ENCODE peak calls at places on chromosomes 7 and 10, in four cellular contexts. I is uterus, U is GM12865, B is left lung. W is an unnamed sample.

GRCh38 chr7:77811895-77812685 is 13.5 kb downstream of the PHTF2 start:
- DNase-seq in I (no peak), U (no peak), B (no peak), W (no peak)

GRCh38 chr10:97390096-97390495 is 11.0 kb downstream of the RRP12 start:
- DNase-seq in I (no peak), U (no peak), B (no peak), W (no peak)

GRCh38 chr10:84088626-84089025 is 50.7 kb upstream of the GHITM start:
- DNase-seq in I (no peak), U (no peak), B (no peak), W (no peak)

GRCh38 chr10:68202965-68203358 is 29.0 kb downstream of the ATOH7 start:
- DNase-seq in I (no peak), U (no peak), B (no peak), W (peak; percentile 39)

GRCh38 chr10:50917486-50917885 is 32.1 kb upstream of the A1CF start:
- DNase-seq in I (no peak), U (no peak), B (no peak), W (no peak)

GRCh38 chr10:29372920-29373319 is 84.0 kb downstream of the LYZL1 start:
- DNase-seq in I (no peak), U (no peak), B (no peak), W (no peak)

GRCh38 chr7:42091461-42092229 is 145.4 kb downstream of the GLI3 start:
- DNase-seq in I (no peak), U (no peak), B (peak; percentile 51), W (no peak)

GRCh38 chr10:63614371-63614891 is 93.2 kb downstream of the REEP3 start:
- DNase-seq in I (no peak), U (no peak), B (no peak), W (no peak)

GRCh38 chr7:38846280-38846679 is 62.7 kb downstream of the VPS41 start:
- DNase-seq in I (no peak), U (no peak), B (no peak), W (no peak)

GRCh38 chr10:36254191-36254590 is 612.1 kb upstream of the FZD8 start:
- DNase-seq in I (peak; percentile 78), U (no peak), B (no peak), W (no peak)

GRCh38 chr10:80772596-80772995 is 234.9 kb downstream of the SH2D4B start:
- DNase-seq in I (no peak), U (no peak), B (no peak), W (no peak)

GRCh38 chr7:127995157-127995865 is 35.9 kb downstream of the LRRC4 start:
- DNase-seq in I (no peak), U (no peak), B (no peak), W (no peak)

GRCh38 chr7:100267648-100268047 is 39.9 kb upstream of the SPDYE3 start:
- DNase-seq in I (no peak), U (no peak), B (no peak), W (no peak)

GRCh38 chr10:126068357-126068756 is 172.0 kb downstream of the FANK1 start:
- DNase-seq in I (no peak), U (no peak), B (no peak), W (no peak)

GRCh38 chr7:93941956-93942355 is 20.4 kb downstream of the GNG11 start:
- DNase-seq in I (no peak), U (no peak), B (no peak), W (no peak)

GRCh38 chr7:43450894-43451293 is 132.0 kb upstream of the STK17A start:
- DNase-seq in I (no peak), U (no peak), B (no peak), W (no peak)

GRCh38 chr7:69599879-69600764 is 1.8 kb downstream of the AUTS2 start:
- DNase-seq in I (peak; percentile 25), U (peak; percentile 36), B (no peak), W (no peak)

GRCh38 chr10:123952099-123952498 is 60.5 kb upstream of the CPXM2 start:
- DNase-seq in I (no peak), U (no peak), B (no peak), W (no peak)

GRCh38 chr10:131694963-131695813 is 205.6 kb upstream of the PPP2R2D start:
- DNase-seq in I (no peak), U (no peak), B (no peak), W (no peak)

GRCh38 chr7:69225544-69225943 is 372.7 kb upstream of the AUTS2 start:
- DNase-seq in I (no peak), U (no peak), B (no peak), W (no peak)

W was measured in ACHN.